ENCODE peak calls at places on chromosomes 13 and 19, in four cellular contexts. One of them, this sample, is unnamed.

GRCh38 chr13:110713981-110714797 is 689 bp downstream of the ING1 start:
- DNase-seq in A549: peak
- DNase-seq in H1: no peak
- DNase-seq in HepG2: peak
- DNase-seq in this sample: peak

GRCh38 chr13:71306821-71307220 is 560.2 kb downstream of the DACH1 start:
- DNase-seq in H1: no peak
- DNase-seq in A549: no peak
- DNase-seq in HepG2: no peak
- DNase-seq in this sample: no peak

GRCh38 chr13:58619396-58620113 is 988.0 kb downstream of the PCDH17 start:
- DNase-seq in A549: no peak
- DNase-seq in HepG2: no peak
- DNase-seq in H1: no peak
- DNase-seq in this sample: no peak

GRCh38 chr13:112845511-112846144 is 123.4 kb upstream of the MCF2L start:
- DNase-seq in HepG2: no peak
- DNase-seq in A549: no peak
- DNase-seq in H1: no peak
- DNase-seq in this sample: no peak

GRCh38 chr19:1172353-1173159 is 1.5 kb downstream of the SBNO2 start:
- DNase-seq in A549: peak
- DNase-seq in HepG2: no peak
- DNase-seq in H1: no peak
- DNase-seq in this sample: peak

GRCh38 chr19:17576758-17577532 is 21.5 kb downstream of the COLGALT1 start:
- DNase-seq in HepG2: no peak
- DNase-seq in H1: peak
- DNase-seq in A549: peak
- DNase-seq in this sample: peak

GRCh38 chr19:16688084-16688483 is 27.1 kb downstream of the TMEM38A start:
- DNase-seq in A549: no peak
- DNase-seq in HepG2: no peak
- DNase-seq in H1: no peak
- DNase-seq in this sample: no peak

GRCh38 chr19:58021541-58022282 is 12.1 kb upstream of the ZSCAN1 start:
- DNase-seq in H1: no peak
- DNase-seq in A549: peak
- DNase-seq in HepG2: peak
- DNase-seq in this sample: peak

GRCh38 chr19:2609389-2610116 is 92.9 kb downstream of the GNG7 start:
- DNase-seq in H1: no peak
- DNase-seq in A549: no peak
- DNase-seq in HepG2: no peak
- DNase-seq in this sample: no peak

GRCh38 chr19:52270266-52270885 is 989 bp downstream of the ZNF766 start:
- DNase-seq in HepG2: no peak
- DNase-seq in A549: peak
- DNase-seq in H1: no peak
- DNase-seq in this sample: no peak

GRCh38 chr13:59681630-59682311 is 482.0 kb downstream of the DIAPH3 start:
- DNase-seq in A549: no peak
- DNase-seq in H1: no peak
- DNase-seq in HepG2: no peak
- DNase-seq in this sample: no peak

GRCh38 chr19:18119243-18120105 is 21.9 kb downstream of the MAST3 start:
- DNase-seq in H1: no peak
- DNase-seq in A549: no peak
- DNase-seq in HepG2: no peak
- DNase-seq in this sample: no peak

GRCh38 chr19:47762615-47763308 is 15.7 kb upstream of the SELENOW start:
- DNase-seq in A549: no peak
- DNase-seq in H1: no peak
- DNase-seq in HepG2: no peak
- DNase-seq in this sample: no peak

GRCh38 chr13:86729206-86729605 is 930.0 kb upstream of the SLITRK6 start:
- DNase-seq in HepG2: no peak
- DNase-seq in A549: no peak
- DNase-seq in H1: no peak
- DNase-seq in this sample: no peak

GRCh38 chr13:111474136-111475002 is 153.9 kb downstream of the TEX29 start:
- DNase-seq in A549: peak
- DNase-seq in HepG2: peak
- DNase-seq in H1: peak
- DNase-seq in this sample: no peak

GRCh38 chr19:43430142-43430710 is 15.5 kb downstream of the TEX101 start:
- DNase-seq in A549: no peak
- DNase-seq in H1: no peak
- DNase-seq in HepG2: no peak
- DNase-seq in this sample: peak

GRCh38 chr19:7540761-7541480 is 5.4 kb downstream of the PNPLA6 start:
- DNase-seq in H1: peak
- DNase-seq in HepG2: no peak
- DNase-seq in A549: peak
- DNase-seq in this sample: peak

GRCh38 chr19:42421591-42422031 is 5.6 kb downstream of the LIPE start:
- DNase-seq in HepG2: no peak
- DNase-seq in A549: no peak
- DNase-seq in H1: no peak
- DNase-seq in this sample: no peak

GRCh38 chr19:5282926-5283325 is 57.7 kb downstream of the PTPRS start:
- DNase-seq in A549: no peak
- DNase-seq in H1: no peak
- DNase-seq in HepG2: no peak
- DNase-seq in this sample: no peak

GRCh38 chr13:37944476-37945442 is 75.2 kb upstream of the TRPC4 start:
- DNase-seq in HepG2: no peak
- DNase-seq in A549: no peak
- DNase-seq in H1: no peak
- DNase-seq in this sample: no peak

GRCh38 chr13:73722120-73722519 is 412.1 kb downstream of the KLF12 start:
- DNase-seq in HepG2: peak
- DNase-seq in A549: peak
- DNase-seq in H1: no peak
- DNase-seq in this sample: no peak

GRCh38 chr19:10001899-10002298 is 8.4 kb downstream of the COL5A3 start:
- DNase-seq in H1: no peak
- DNase-seq in HepG2: peak
- DNase-seq in A549: peak
- DNase-seq in this sample: peak

GRCh38 chr19:15511671-15512424 is 3.5 kb downstream of the CYP4F22 start:
- DNase-seq in H1: no peak
- DNase-seq in HepG2: no peak
- DNase-seq in A549: no peak
- DNase-seq in this sample: no peak

GRCh38 chr13:42266464-42266863 is 5.5 kb upstream of the AKAP11 start:
- DNase-seq in H1: no peak
- DNase-seq in A549: no peak
- DNase-seq in HepG2: no peak
- DNase-seq in this sample: no peak

GRCh38 chr19:7748756-7749155 is 1.4 kb upstream of the CD209 start:
- DNase-seq in H1: peak
- DNase-seq in HepG2: peak
- DNase-seq in A549: peak
- DNase-seq in this sample: peak

GRCh38 chr19:35266904-35267817 is 1.6 kb upstream of the USF2 start:
- DNase-seq in HepG2: no peak
- DNase-seq in H1: no peak
- DNase-seq in A549: peak
- DNase-seq in this sample: peak

GRCh38 chr19:14021474-14021873 is 6.5 kb upstream of the RLN3 start:
- DNase-seq in H1: no peak
- DNase-seq in A549: no peak
- DNase-seq in HepG2: no peak
- DNase-seq in this sample: peak

GRCh38 chr13:99377641-99378040 is 70.4 kb upstream of the GPR183 start:
- DNase-seq in H1: no peak
- DNase-seq in A549: no peak
- DNase-seq in HepG2: no peak
- DNase-seq in this sample: no peak
- TF ChIP-seq JUN in H1: no peak
- TF ChIP-seq JUN in A549: no peak
- TF ChIP-seq JUN in HepG2: no peak
- TF ChIP-seq JUN in this sample: no peak

GRCh38 chr19:38247734-38248268 is 8.4 kb downstream of the PPP1R14A start:
- DNase-seq in HepG2: peak
- DNase-seq in H1: no peak
- DNase-seq in A549: no peak
- DNase-seq in this sample: no peak
- TF ChIP-seq JUN in HepG2: no peak
- TF ChIP-seq JUN in H1: no peak
- TF ChIP-seq JUN in A549: no peak
- TF ChIP-seq JUN in this sample: no peak

DNA sequence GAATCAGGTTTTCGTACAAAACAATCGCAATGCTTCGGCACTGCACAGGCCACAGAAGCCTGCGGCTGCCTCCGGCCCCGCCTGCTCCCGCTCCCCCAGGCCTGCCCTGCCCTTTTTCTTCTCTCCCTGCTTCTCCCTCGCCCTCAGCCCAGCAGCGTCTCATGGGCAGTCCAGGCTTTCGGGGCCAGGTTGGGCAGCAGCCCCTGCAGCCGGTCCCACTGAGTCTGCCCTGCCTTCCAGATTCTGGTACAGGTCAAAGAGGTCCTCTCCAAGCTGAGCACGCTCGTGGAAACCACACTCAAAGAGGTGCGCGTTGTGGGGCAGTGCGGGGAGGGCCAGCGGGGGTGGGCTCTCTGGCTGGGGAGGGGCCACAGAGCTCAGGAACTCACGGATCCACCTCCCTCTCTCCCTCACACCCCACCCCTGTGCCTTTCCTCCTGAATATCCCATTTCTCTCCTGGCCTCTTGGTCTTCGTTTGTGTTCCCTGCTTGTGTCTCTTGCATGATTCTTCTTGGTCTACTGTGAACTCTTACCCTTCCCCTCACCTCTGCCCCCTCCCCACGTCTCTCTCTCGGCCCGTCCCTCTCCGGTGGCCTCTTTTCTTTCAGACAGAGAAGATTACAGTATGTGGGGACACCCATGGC is 30.1 kb downstream of the CCDC8 start:
- DNase-seq in HepG2: no peak
- DNase-seq in A549: no peak
- DNase-seq in H1: no peak
- DNase-seq in this sample: no peak
- TF ChIP-seq JUN in HepG2: no peak
- TF ChIP-seq JUN in A549: no peak
- TF ChIP-seq JUN in H1: no peak
- TF ChIP-seq JUN in this sample: no peak

GRCh38 chr13:75489502-75490263 is 7.7 kb upstream of the TBC1D4 start:
- DNase-seq in HepG2: peak
- DNase-seq in H1: no peak
- DNase-seq in A549: peak
- DNase-seq in this sample: no peak
- TF ChIP-seq JUN in HepG2: no peak
- TF ChIP-seq JUN in H1: no peak
- TF ChIP-seq JUN in A549: no peak
- TF ChIP-seq JUN in this sample: no peak

GRCh38 chr19:12986726-12987125 is 8.5 kb upstream of the NFIX start:
- DNase-seq in A549: no peak
- DNase-seq in HepG2: no peak
- DNase-seq in H1: no peak
- DNase-seq in this sample: no peak

GRCh38 chr19:12983561-12984142 is 11.6 kb upstream of the NFIX start:
- DNase-seq in HepG2: peak
- DNase-seq in H1: no peak
- DNase-seq in A549: peak
- DNase-seq in this sample: peak

GRCh38 chr19:12984683-12985048 is 10.6 kb upstream of the NFIX start:
- DNase-seq in A549: no peak
- DNase-seq in HepG2: no peak
- DNase-seq in H1: no peak
- DNase-seq in this sample: no peak

GRCh38 chr19:12984143-12984627 is 11.1 kb upstream of the NFIX start:
- DNase-seq in HepG2: no peak
- DNase-seq in H1: no peak
- DNase-seq in A549: no peak
- DNase-seq in this sample: no peak

DNA sequence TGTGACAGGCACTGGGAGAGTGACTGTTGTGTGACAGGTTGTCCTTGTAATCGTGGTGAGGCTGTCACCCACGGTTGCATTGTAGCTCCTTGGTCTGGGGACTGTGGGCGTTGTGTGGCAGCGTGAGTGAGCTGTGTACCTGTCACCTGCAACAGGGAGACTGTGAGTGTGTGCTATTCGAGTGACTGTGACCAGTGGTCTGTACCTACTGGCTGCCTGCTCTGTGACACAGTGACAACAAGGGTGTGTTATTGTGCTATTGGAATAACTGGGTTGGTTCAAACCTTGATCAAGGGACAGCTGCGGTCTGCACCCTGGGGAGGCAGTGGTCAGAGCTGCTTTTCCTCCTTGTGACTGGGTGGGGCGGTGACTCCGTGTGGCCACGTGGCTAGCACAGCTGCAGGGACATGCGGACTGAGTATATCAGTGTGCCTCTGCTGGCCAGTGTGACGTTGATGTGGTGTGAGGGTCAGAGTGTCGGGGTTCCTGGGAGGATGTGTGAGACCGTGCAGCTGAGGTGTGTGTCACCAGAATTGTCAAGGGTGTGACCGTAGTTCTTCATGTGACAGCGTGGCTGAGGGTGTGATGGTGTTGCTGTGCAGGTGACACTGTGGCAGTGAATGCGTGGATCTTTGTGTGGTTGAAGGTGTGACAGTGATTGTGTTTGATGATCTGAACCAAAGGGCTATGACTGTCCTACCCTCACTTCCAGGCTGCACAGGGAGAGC is 10.1 kb upstream of the NFIX start:
- DNase-seq in H1: no peak
- DNase-seq in A549: no peak
- DNase-seq in HepG2: peak
- DNase-seq in this sample: no peak
- TF ChIP-seq JUN in H1: no peak
- TF ChIP-seq JUN in A549: no peak
- TF ChIP-seq JUN in HepG2: no peak
- TF ChIP-seq JUN in this sample: no peak

GRCh38 chr13:81138353-81138995 is 797.5 kb upstream of the SPRY2 start:
- DNase-seq in A549: no peak
- DNase-seq in H1: no peak
- DNase-seq in HepG2: no peak
- DNase-seq in this sample: no peak

DNA sequence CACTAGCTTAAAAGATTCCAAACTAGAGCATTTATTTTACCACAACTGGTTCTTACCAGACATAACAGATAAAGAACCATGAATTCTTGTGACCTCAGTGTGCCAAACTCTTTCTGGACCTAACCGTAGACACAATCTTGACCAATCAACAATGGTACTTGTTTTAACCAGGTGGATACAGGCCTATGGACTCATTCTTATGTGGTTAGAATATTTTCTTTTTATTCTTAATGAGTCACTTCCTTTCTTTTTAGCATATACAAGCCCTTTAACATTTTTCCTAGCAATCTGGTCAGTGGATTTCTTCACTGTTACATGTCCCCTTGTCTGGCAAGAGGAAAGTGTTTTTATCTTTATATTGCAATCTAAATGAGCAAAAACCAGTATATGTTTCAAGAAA is 792.1 kb upstream of the SPRY2 start:
- DNase-seq in HepG2: no peak
- DNase-seq in A549: no peak
- DNase-seq in H1: no peak
- DNase-seq in this sample: no peak
- TF ChIP-seq JUN in HepG2: no peak
- TF ChIP-seq JUN in A549: no peak
- TF ChIP-seq JUN in H1: no peak
- TF ChIP-seq JUN in this sample: no peak

This sample was measured in WTC11.